ENCODE peak calls at places on chromosome 19, in six cellular contexts. One of them, this sample, is unnamed.

GRCh38 chr19:47019431-47020041 is at the start of gene NPAS1:
- DNase-seq in cardiac fibroblast: no peak
- DNase-seq in dorsolateral prefrontal cortex: no peak
- DNase-seq in WTC11: peak
- DNase-seq in glutamatergic neuron: peak
- DNase-seq in mesothelial cell of epicardium: no peak
- DNase-seq in this sample: no peak

GRCh38 chr19:48418317-48419064 is 25.0 kb downstream of the GRIN2D start:
- DNase-seq in cardiac fibroblast: no peak
- DNase-seq in dorsolateral prefrontal cortex: no peak
- DNase-seq in WTC11: no peak
- DNase-seq in glutamatergic neuron: no peak
- DNase-seq in mesothelial cell of epicardium: no peak
- DNase-seq in this sample: no peak

GRCh38 chr19:28012361-28012760 is 1200.6 kb downstream of the UQCRFS1 start:
- DNase-seq in cardiac fibroblast: no peak
- DNase-seq in dorsolateral prefrontal cortex: no peak
- DNase-seq in WTC11: peak
- DNase-seq in glutamatergic neuron: no peak
- DNase-seq in mesothelial cell of epicardium: no peak
- DNase-seq in this sample: no peak

GRCh38 chr19:42628411-42629135 is 33.8 kb upstream of the CEACAM8 start:
- DNase-seq in cardiac fibroblast: no peak
- DNase-seq in dorsolateral prefrontal cortex: no peak
- DNase-seq in WTC11: no peak
- DNase-seq in glutamatergic neuron: no peak
- DNase-seq in mesothelial cell of epicardium: no peak
- DNase-seq in this sample: no peak

GRCh38 chr19:12891553-12892021 is 627 bp downstream of the GCDH start:
- DNase-seq in cardiac fibroblast: no peak
- DNase-seq in dorsolateral prefrontal cortex: no peak
- DNase-seq in WTC11: no peak
- DNase-seq in glutamatergic neuron: no peak
- DNase-seq in mesothelial cell of epicardium: no peak
- DNase-seq in this sample: no peak

GRCh38 chr19:2694196-2694595 is 8.3 kb downstream of the GNG7 start:
- DNase-seq in cardiac fibroblast: no peak
- DNase-seq in dorsolateral prefrontal cortex: no peak
- DNase-seq in WTC11: no peak
- DNase-seq in glutamatergic neuron: no peak
- DNase-seq in mesothelial cell of epicardium: no peak
- DNase-seq in this sample: no peak

GRCh38 chr19:56110515-56111448 is 10.3 kb downstream of the ZNF787 start:
- DNase-seq in cardiac fibroblast: peak
- DNase-seq in dorsolateral prefrontal cortex: no peak
- DNase-seq in WTC11: no peak
- DNase-seq in glutamatergic neuron: no peak
- DNase-seq in mesothelial cell of epicardium: no peak
- DNase-seq in this sample: no peak

GRCh38 chr19:28949535-28949934 is 263.4 kb downstream of the UQCRFS1 start:
- DNase-seq in cardiac fibroblast: no peak
- DNase-seq in dorsolateral prefrontal cortex: no peak
- DNase-seq in WTC11: peak
- DNase-seq in glutamatergic neuron: no peak
- DNase-seq in mesothelial cell of epicardium: no peak
- DNase-seq in this sample: no peak

GRCh38 chr19:8561071-8561764 is 16.0 kb downstream of the MYO1F start:
- DNase-seq in cardiac fibroblast: no peak
- DNase-seq in dorsolateral prefrontal cortex: no peak
- DNase-seq in WTC11: no peak
- DNase-seq in glutamatergic neuron: no peak
- DNase-seq in mesothelial cell of epicardium: no peak
- DNase-seq in this sample: no peak

GRCh38 chr19:27776020-27776419 is 1436.9 kb downstream of the UQCRFS1 start:
- DNase-seq in cardiac fibroblast: peak
- DNase-seq in dorsolateral prefrontal cortex: no peak
- DNase-seq in WTC11: no peak
- DNase-seq in glutamatergic neuron: no peak
- DNase-seq in mesothelial cell of epicardium: no peak
- DNase-seq in this sample: no peak

GRCh38 chr19:36547001-36547732 is 19.1 kb upstream of the ZNF260 start:
- DNase-seq in cardiac fibroblast: peak
- DNase-seq in dorsolateral prefrontal cortex: no peak
- DNase-seq in WTC11: no peak
- DNase-seq in glutamatergic neuron: no peak
- DNase-seq in mesothelial cell of epicardium: no peak
- DNase-seq in this sample: no peak

GRCh38 chr19:6271251-6271650 is 8.5 kb downstream of the MLLT1 start:
- DNase-seq in cardiac fibroblast: peak
- DNase-seq in dorsolateral prefrontal cortex: no peak
- DNase-seq in WTC11: peak
- DNase-seq in glutamatergic neuron: no peak
- DNase-seq in mesothelial cell of epicardium: no peak
- DNase-seq in this sample: no peak

GRCh38 chr19:28868836-28869235 is 344.1 kb downstream of the UQCRFS1 start:
- DNase-seq in cardiac fibroblast: no peak
- DNase-seq in dorsolateral prefrontal cortex: no peak
- DNase-seq in WTC11: no peak
- DNase-seq in glutamatergic neuron: no peak
- DNase-seq in mesothelial cell of epicardium: no peak
- DNase-seq in this sample: no peak

GRCh38 chr19:16386619-16387240 is 62.1 kb downstream of the KLF2 start:
- DNase-seq in cardiac fibroblast: peak
- DNase-seq in dorsolateral prefrontal cortex: peak
- DNase-seq in WTC11: peak
- DNase-seq in glutamatergic neuron: peak
- DNase-seq in mesothelial cell of epicardium: no peak
- DNase-seq in this sample: peak

GRCh38 chr19:33225458-33225925 is at the start of gene SLC7A10:
- DNase-seq in cardiac fibroblast: peak
- DNase-seq in dorsolateral prefrontal cortex: no peak
- DNase-seq in WTC11: no peak
- DNase-seq in glutamatergic neuron: no peak
- DNase-seq in mesothelial cell of epicardium: no peak
- DNase-seq in this sample: no peak

GRCh38 chr19:28609091-28609755 is 603.7 kb downstream of the UQCRFS1 start:
- DNase-seq in cardiac fibroblast: no peak
- DNase-seq in dorsolateral prefrontal cortex: no peak
- DNase-seq in WTC11: no peak
- DNase-seq in glutamatergic neuron: no peak
- DNase-seq in mesothelial cell of epicardium: no peak
- DNase-seq in this sample: no peak

GRCh38 chr19:18493440-18494266 is 28.2 kb downstream of the ELL start:
- DNase-seq in cardiac fibroblast: no peak
- DNase-seq in dorsolateral prefrontal cortex: no peak
- DNase-seq in WTC11: no peak
- DNase-seq in glutamatergic neuron: no peak
- DNase-seq in mesothelial cell of epicardium: no peak
- DNase-seq in this sample: no peak

GRCh38 chr19:42480335-42481095 is 37.8 kb upstream of the CXCL17 start:
- DNase-seq in cardiac fibroblast: peak
- DNase-seq in dorsolateral prefrontal cortex: no peak
- DNase-seq in WTC11: no peak
- DNase-seq in glutamatergic neuron: no peak
- DNase-seq in mesothelial cell of epicardium: no peak
- DNase-seq in this sample: no peak

GRCh38 chr19:46812898-46813569 is 24.6 kb upstream of the SLC1A5 start:
- DNase-seq in cardiac fibroblast: no peak
- DNase-seq in dorsolateral prefrontal cortex: no peak
- DNase-seq in WTC11: peak
- DNase-seq in glutamatergic neuron: no peak
- DNase-seq in mesothelial cell of epicardium: no peak
- DNase-seq in this sample: no peak

GRCh38 chr19:10237702-10238101 is 6.6 kb upstream of the S1PR2 start:
- DNase-seq in cardiac fibroblast: no peak
- DNase-seq in dorsolateral prefrontal cortex: no peak
- DNase-seq in WTC11: no peak
- DNase-seq in glutamatergic neuron: no peak
- DNase-seq in mesothelial cell of epicardium: no peak
- DNase-seq in this sample: no peak

GRCh38 chr19:16928916-16929315 is 40.1 kb downstream of the F2RL3 start:
- DNase-seq in cardiac fibroblast: no peak
- DNase-seq in dorsolateral prefrontal cortex: no peak
- DNase-seq in WTC11: no peak
- DNase-seq in glutamatergic neuron: no peak
- DNase-seq in mesothelial cell of epicardium: no peak
- DNase-seq in this sample: no peak

GRCh38 chr19:48714759-48715261 is 4.7 kb downstream of the MAMSTR start:
- DNase-seq in cardiac fibroblast: no peak
- DNase-seq in dorsolateral prefrontal cortex: no peak
- DNase-seq in WTC11: peak
- DNase-seq in glutamatergic neuron: no peak
- DNase-seq in mesothelial cell of epicardium: no peak
- DNase-seq in this sample: no peak

GRCh38 chr19:48511800-48512503 is at the start of gene LMTK3:
- DNase-seq in cardiac fibroblast: peak
- DNase-seq in dorsolateral prefrontal cortex: peak
- DNase-seq in WTC11: peak
- DNase-seq in glutamatergic neuron: peak
- DNase-seq in mesothelial cell of epicardium: no peak
- DNase-seq in this sample: no peak

GRCh38 chr19:45149129-45149528 is 11.7 kb downstream of the NKPD1 start:
- DNase-seq in cardiac fibroblast: no peak
- DNase-seq in dorsolateral prefrontal cortex: no peak
- DNase-seq in WTC11: no peak
- DNase-seq in glutamatergic neuron: no peak
- DNase-seq in mesothelial cell of epicardium: no peak
- DNase-seq in this sample: no peak

GRCh38 chr19:45150180-45150579 is 10.6 kb downstream of the NKPD1 start:
- DNase-seq in cardiac fibroblast: no peak
- DNase-seq in dorsolateral prefrontal cortex: no peak
- DNase-seq in WTC11: no peak
- DNase-seq in glutamatergic neuron: no peak
- DNase-seq in mesothelial cell of epicardium: no peak
- DNase-seq in this sample: no peak

GRCh38 chr19:45146251-45146650 is 14.5 kb downstream of the NKPD1 start:
- DNase-seq in cardiac fibroblast: no peak
- DNase-seq in dorsolateral prefrontal cortex: no peak
- DNase-seq in WTC11: no peak
- DNase-seq in glutamatergic neuron: no peak
- DNase-seq in mesothelial cell of epicardium: no peak
- DNase-seq in this sample: no peak

GRCh38 chr19:45146716-45147337 is 14.0 kb downstream of the NKPD1 start:
- DNase-seq in cardiac fibroblast: no peak
- DNase-seq in dorsolateral prefrontal cortex: no peak
- DNase-seq in WTC11: no peak
- DNase-seq in glutamatergic neuron: no peak
- DNase-seq in mesothelial cell of epicardium: no peak
- DNase-seq in this sample: no peak

GRCh38 chr19:45147835-45148676 is 12.7 kb downstream of the NKPD1 start:
- DNase-seq in cardiac fibroblast: no peak
- DNase-seq in dorsolateral prefrontal cortex: no peak
- DNase-seq in WTC11: peak
- DNase-seq in glutamatergic neuron: no peak
- DNase-seq in mesothelial cell of epicardium: no peak
- DNase-seq in this sample: no peak
- TF ChIP-seq CTCF in cardiac fibroblast: no peak
- TF ChIP-seq CTCF in dorsolateral prefrontal cortex: no peak
- TF ChIP-seq CTCF in WTC11: no peak
- TF ChIP-seq CTCF in glutamatergic neuron: no peak
- TF ChIP-seq CTCF in mesothelial cell of epicardium: no peak
- TF ChIP-seq CTCF in this sample: no peak

GRCh38 chr19:30784850-30785459 is 412.8 kb downstream of the ZNF536 start:
- DNase-seq in cardiac fibroblast: peak
- DNase-seq in dorsolateral prefrontal cortex: peak
- DNase-seq in WTC11: peak
- DNase-seq in glutamatergic neuron: peak
- DNase-seq in mesothelial cell of epicardium: peak
- DNase-seq in this sample: peak
- TF ChIP-seq CTCF in cardiac fibroblast: peak
- TF ChIP-seq CTCF in dorsolateral prefrontal cortex: peak
- TF ChIP-seq CTCF in WTC11: peak
- TF ChIP-seq CTCF in glutamatergic neuron: peak
- TF ChIP-seq CTCF in mesothelial cell of epicardium: peak
- TF ChIP-seq CTCF in this sample: peak

GRCh38 chr19:50047686-50048085 is 21.9 kb downstream of the ZNF473 start:
- DNase-seq in cardiac fibroblast: no peak
- DNase-seq in dorsolateral prefrontal cortex: no peak
- DNase-seq in WTC11: no peak
- DNase-seq in glutamatergic neuron: no peak
- DNase-seq in mesothelial cell of epicardium: no peak
- DNase-seq in this sample: no peak

GRCh38 chr19:50053119-50053518 is 27.3 kb downstream of the ZNF473 start:
- DNase-seq in cardiac fibroblast: no peak
- DNase-seq in dorsolateral prefrontal cortex: no peak
- DNase-seq in WTC11: no peak
- DNase-seq in glutamatergic neuron: no peak
- DNase-seq in mesothelial cell of epicardium: no peak
- DNase-seq in this sample: no peak

GRCh38 chr19:50046649-50047503 is 21.1 kb downstream of the ZNF473 start:
- DNase-seq in cardiac fibroblast: peak
- DNase-seq in dorsolateral prefrontal cortex: peak
- DNase-seq in WTC11: peak
- DNase-seq in glutamatergic neuron: peak
- DNase-seq in mesothelial cell of epicardium: no peak
- DNase-seq in this sample: peak

GRCh38 chr19:50050406-50051223 is 24.8 kb downstream of the ZNF473 start:
- DNase-seq in cardiac fibroblast: peak
- DNase-seq in dorsolateral prefrontal cortex: peak
- DNase-seq in WTC11: peak
- DNase-seq in glutamatergic neuron: peak
- DNase-seq in mesothelial cell of epicardium: peak
- DNase-seq in this sample: peak

GRCh38 chr19:50051964-50052363 is 26.2 kb downstream of the ZNF473 start:
- DNase-seq in cardiac fibroblast: no peak
- DNase-seq in dorsolateral prefrontal cortex: no peak
- DNase-seq in WTC11: no peak
- DNase-seq in glutamatergic neuron: no peak
- DNase-seq in mesothelial cell of epicardium: no peak
- DNase-seq in this sample: no peak
- TF ChIP-seq CTCF in cardiac fibroblast: no peak
- TF ChIP-seq CTCF in dorsolateral prefrontal cortex: no peak
- TF ChIP-seq CTCF in WTC11: no peak
- TF ChIP-seq CTCF in glutamatergic neuron: no peak
- TF ChIP-seq CTCF in mesothelial cell of epicardium: no peak
- TF ChIP-seq CTCF in this sample: no peak

DNA sequence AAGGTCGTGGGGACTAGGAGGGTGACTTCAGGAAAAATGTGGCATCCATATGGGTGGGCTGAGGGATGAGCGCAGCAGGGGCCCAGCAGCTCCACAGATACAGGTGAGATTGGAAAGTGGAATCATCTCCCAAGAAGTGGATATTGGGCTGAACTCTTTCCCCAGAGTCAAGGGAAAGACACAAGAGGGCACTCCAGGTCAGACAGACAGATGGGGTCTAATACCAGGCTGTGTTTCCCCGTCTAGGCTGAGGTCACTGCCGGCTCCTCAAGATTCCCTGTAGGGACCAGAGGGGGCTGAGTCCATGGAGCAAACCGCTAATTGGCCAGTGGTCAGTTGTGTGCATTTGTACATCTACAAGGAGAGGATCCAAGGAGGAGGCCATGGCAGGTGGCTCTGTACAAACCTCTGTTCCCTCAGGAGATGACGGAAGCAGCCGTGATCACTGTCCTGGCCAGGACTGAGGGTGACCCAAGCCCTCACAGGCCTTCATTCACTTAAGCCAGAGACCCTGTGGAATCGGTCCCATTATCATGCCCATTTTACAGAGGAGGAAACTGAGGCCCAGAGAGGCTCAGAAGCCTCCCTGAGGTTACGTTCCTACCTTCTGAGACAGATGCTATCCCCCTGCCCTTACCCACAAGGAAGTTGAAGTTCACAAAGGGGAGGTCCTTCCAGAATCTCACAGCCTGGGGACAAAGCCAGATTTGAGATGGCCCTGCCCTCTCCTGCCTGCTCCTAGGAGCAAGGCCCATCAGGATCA is 14.9 kb upstream of the IGLON5 start:
- DNase-seq in cardiac fibroblast: no peak
- DNase-seq in dorsolateral prefrontal cortex: no peak
- DNase-seq in WTC11: peak
- DNase-seq in glutamatergic neuron: peak
- DNase-seq in mesothelial cell of epicardium: no peak
- DNase-seq in this sample: no peak
- TF ChIP-seq CTCF in cardiac fibroblast: no peak
- TF ChIP-seq CTCF in dorsolateral prefrontal cortex: no peak
- TF ChIP-seq CTCF in WTC11: no peak
- TF ChIP-seq CTCF in glutamatergic neuron: no peak
- TF ChIP-seq CTCF in mesothelial cell of epicardium: no peak
- TF ChIP-seq CTCF in this sample: peak

This sample was measured in neural crest cell.